ENCODE peak calls at places on chromosomes 3 and 15, in seven cellular contexts. K is body of pancreas; G is IMR-90; X is NT2/D1; H is mammary epithelial cell; R is pancreas; O is CD4-positive, alpha-beta T cell. I is an unnamed sample. For H3K9me3, the result is how much of the 10 kb centered on the place peaks cover.

GRCh38 chr3:85950435-85950834 is 991.6 kb downstream of the CADM2 start:
- DNase-seq in K (no peak), G (no peak), X (no peak), H (no peak), R (no peak), O (no peak), I (no peak)

GRCh38 chr3:171569571-171570132 is 109.4 kb upstream of the TNIK start:
- DNase-seq in K (no peak), G (no peak), X (no peak), H (no peak), R (no peak), O (no peak), I (no peak)

GRCh38 chr15:100726070-100726420 is 123.7 kb downstream of the ASB7 start:
- DNase-seq in K (no peak), G (no peak), X (no peak), H (no peak), R (no peak), O (no peak), I (no peak)

GRCh38 chr15:31977812-31978662 is 52.3 kb upstream of the CHRNA7 start:
- DNase-seq in K (peak), G (peak), X (peak), H (no peak), R (peak), O (peak), I (peak)

GRCh38 chr3:66452247-66453040 is 48.4 kb downstream of the LRIG1 start:
- DNase-seq in K (peak), G (no peak), X (no peak), H (no peak), R (no peak), O (no peak), I (no peak)

GRCh38 chr3:165854696-165855095 is 17.5 kb upstream of the BCHE start:
- DNase-seq in K (no peak), G (no peak), X (no peak), H (peak), R (no peak), O (no peak), I (no peak)

GRCh38 chr3:21020681-21021080 is 730.3 kb downstream of the ZNF385D start:
- DNase-seq in K (no peak), G (no peak), X (no peak), H (no peak), R (no peak), O (no peak), I (no peak)

GRCh38 chr3:50184242-50184978 is 7.0 kb upstream of the GNAT1 start:
- DNase-seq in K (no peak), G (no peak), X (no peak), H (no peak), R (no peak), O (no peak), I (no peak)

GRCh38 chr3:195839260-195840010 is 27.7 kb upstream of the MUC4 start:
- DNase-seq in K (no peak), G (no peak), X (no peak), H (no peak), R (no peak), O (no peak), I (no peak)

GRCh38 chr15:26439681-26440080 is 333.2 kb downstream of the GABRB3 start:
- DNase-seq in K (no peak), G (no peak), X (no peak), H (no peak), R (no peak), O (no peak), I (no peak)

GRCh38 chr15:26438718-26439117 is 334.1 kb downstream of the GABRB3 start:
- DNase-seq in K (no peak), G (no peak), X (no peak), H (no peak), R (no peak), O (no peak), I (no peak)

GRCh38 chr15:26442680-26443079 is 330.2 kb downstream of the GABRB3 start:
- DNase-seq in K (no peak), G (no peak), X (no peak), H (no peak), R (no peak), O (no peak), I (no peak)

GRCh38 chr15:26438316-26438715 is 334.6 kb downstream of the GABRB3 start:
- DNase-seq in K (peak), G (no peak), X (no peak), H (no peak), R (peak), O (no peak), I (no peak)

DNA sequence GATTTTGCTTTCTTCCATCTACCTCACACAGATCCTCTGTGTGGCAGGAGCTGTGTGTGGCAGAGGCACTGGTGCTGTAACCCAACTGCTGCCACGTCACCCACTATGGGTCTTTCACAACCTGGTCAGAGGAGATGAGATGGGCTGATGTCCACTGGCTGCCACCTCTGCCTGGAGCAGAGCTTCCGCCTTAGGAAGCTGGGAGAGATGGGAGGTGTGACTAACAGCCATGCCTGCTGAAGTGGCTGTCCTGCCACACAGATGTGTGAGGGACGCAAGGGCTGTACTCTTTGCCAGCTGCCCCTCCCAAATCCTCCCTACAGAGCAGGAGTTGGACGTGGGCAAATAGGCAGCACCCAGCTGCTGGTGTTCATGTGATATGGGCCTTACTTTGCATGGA is 329.5 kb downstream of the GABRB3 start:
- DNase-seq in K (no peak), G (no peak), X (no peak), H (no peak), R (no peak), O (no peak), I (no peak)
- H3K9me3 ChIP-seq in K (under half), G (under half), X (under half), H (under half), R (under half), O (under half), I (under half)

GRCh38 chr15:86493884-86494283 is 414.2 kb downstream of the AGBL1 start:
- DNase-seq in K (no peak), G (no peak), X (no peak), H (no peak), R (no peak), O (no peak), I (no peak)
- H3K9me3 ChIP-seq in K (under half), G (under half), X (under half), H (under half), R (under half), O (under half), I (under half)

GRCh38 chr3:154616298-154616697 is 186.3 kb upstream of the GPR149 start:
- DNase-seq in K (no peak), G (no peak), X (no peak), H (no peak), R (no peak), O (no peak), I (no peak)

GRCh38 chr3:154614078-154614477 is 184.1 kb upstream of the GPR149 start:
- DNase-seq in K (no peak), G (no peak), X (no peak), H (no peak), R (no peak), O (no peak), I (no peak)

GRCh38 chr3:154615451-154615850 is 185.5 kb upstream of the GPR149 start:
- DNase-seq in K (no peak), G (no peak), X (no peak), H (no peak), R (no peak), O (no peak), I (no peak)
- H3K9me3 ChIP-seq in K (under half), G (under half), X (under half), H (under half), R (under half), O (under half), I (under half)

GRCh38 chr15:25240461-25241021 is 198.3 kb downstream of the UBE3A start:
- DNase-seq in K (no peak), G (no peak), X (no peak), H (no peak), R (no peak), O (no peak), I (no peak)

GRCh38 chr15:25239471-25240345 is 199.1 kb downstream of the UBE3A start:
- DNase-seq in K (no peak), G (no peak), X (no peak), H (no peak), R (no peak), O (no peak), I (no peak)

GRCh38 chr15:25242166-25242879 is 196.5 kb downstream of the UBE3A start:
- DNase-seq in K (no peak), G (no peak), X (no peak), H (no peak), R (peak), O (no peak), I (no peak)

GRCh38 chr15:25242957-25243799 is 195.6 kb downstream of the UBE3A start:
- DNase-seq in K (no peak), G (no peak), X (no peak), H (no peak), R (no peak), O (no peak), I (no peak)

GRCh38 chr15:25241241-25241801 is 197.5 kb downstream of the UBE3A start:
- DNase-seq in K (no peak), G (no peak), X (no peak), H (no peak), R (no peak), O (no peak), I (no peak)
- H3K9me3 ChIP-seq in K (under half), G (half or more), X (under half), H (half or more), R (under half), O (under half), I (under half)

GRCh38 chr15:26639976-26640375 is 132.9 kb downstream of the GABRB3 start:
- DNase-seq in K (no peak), G (no peak), X (no peak), H (no peak), R (no peak), O (no peak), I (no peak)
- H3K9me3 ChIP-seq in K (under half), G (under half), X (under half), H (under half), R (under half), O (under half), I (under half)

DNA sequence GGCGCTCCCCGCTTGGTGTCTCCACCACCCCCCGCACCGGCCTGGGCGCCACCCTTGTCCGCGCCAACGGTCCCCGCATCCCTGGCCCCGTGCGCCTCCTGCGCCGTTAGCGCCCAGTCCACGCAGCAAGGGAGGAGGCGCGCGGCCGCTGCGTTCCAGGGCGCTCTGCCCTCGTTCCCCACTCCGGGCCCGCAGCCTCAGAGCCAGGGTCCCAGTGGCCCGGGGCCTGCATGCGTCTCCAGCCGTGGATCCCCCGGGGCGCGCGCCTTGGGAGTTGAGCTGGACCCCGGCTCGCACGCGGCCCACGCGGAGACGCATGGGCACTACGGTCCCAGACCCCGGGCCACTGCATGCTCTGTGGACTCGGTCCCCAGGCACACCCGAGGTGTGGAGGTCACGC is 7.4 kb upstream of the ITPKA start:
- DNase-seq in K (no peak), G (no peak), X (no peak), H (no peak), R (no peak), O (no peak), I (no peak)
- H3K9me3 ChIP-seq in K (under half), G (under half), X (under half), H (under half), R (under half), O (under half), I (under half)

GRCh38 chr15:79919090-79919748 is 22.4 kb upstream of the MTHFS start:
- DNase-seq in K (no peak), G (no peak), X (no peak), H (no peak), R (no peak), O (no peak), I (no peak)
- H3K9me3 ChIP-seq in K (under half), G (under half), X (half or more), H (under half), R (under half), O (half or more), I (half or more)